ENCODE peak calls at places on chromosome 13, in five cellular contexts. U is EL; J is CD8-positive, alpha-beta T cell; H is GDM1; N is fibroblast of the aortic adventitia. P is an unnamed sample.

GRCh38 chr13:76153239-76153638 is 517.1 kb downstream of the LMO7 start:
- DNase-seq in U (no peak), N (no peak), J (no peak), H (no peak), P (no peak)

GRCh38 chr13:29362849-29363604 is 232.5 kb downstream of the SLC7A1 start:
- DNase-seq in N (peak), J (no peak), H (peak), U (peak), P (peak)

GRCh38 chr13:43431279-43431678 is 355.5 kb downstream of the ENOX1 start:
- DNase-seq in J (no peak), H (no peak), N (peak), U (no peak), P (no peak)

GRCh38 chr13:79589605-79590511 is 108.9 kb downstream of the NDFIP2 start:
- DNase-seq in J (no peak), H (no peak), U (peak), N (peak), P (peak)

GRCh38 chr13:113086991-113087922 is 18.3 kb upstream of the F7 start:
- DNase-seq in H (no peak), N (no peak), J (no peak), U (no peak), P (no peak)

GRCh38 chr13:78420814-78421213 is 182.5 kb downstream of the POU4F1 start:
- DNase-seq in J (no peak), H (no peak), N (no peak), U (no peak), P (no peak)

GRCh38 chr13:80040219-80040976 is 300.5 kb downstream of the SPRY2 start:
- DNase-seq in U (peak), H (no peak), N (peak), J (no peak), P (peak)

GRCh38 chr13:32846556-32846955 is 169.7 kb upstream of the KL start:
- DNase-seq in J (no peak), H (no peak), N (no peak), U (no peak), P (no peak)

GRCh38 chr13:101785858-101786257 is 333.4 kb downstream of the ITGBL1 start:
- DNase-seq in H (no peak), U (peak), J (no peak), N (no peak), P (peak)

GRCh38 chr13:59635591-59635990 is 528.1 kb downstream of the DIAPH3 start:
- DNase-seq in H (no peak), N (no peak), J (no peak), U (no peak), P (no peak)

GRCh38 chr13:74133657-74134201 is 475 bp downstream of the KLF12 start:
- DNase-seq in N (peak), H (no peak), U (peak), J (peak), P (peak)

GRCh38 chr13:27038323-27038722 is 133.3 kb downstream of the USP12 start:
- DNase-seq in J (no peak), U (peak), H (no peak), N (peak), P (peak)

GRCh38 chr13:53254495-53254894 is 225.9 kb downstream of the OLFM4 start:
- DNase-seq in J (no peak), H (no peak), U (no peak), N (no peak), P (no peak)

GRCh38 chr13:24032252-24032651 is 128.3 kb upstream of the SPATA13 start:
- DNase-seq in J (no peak), N (peak), U (peak), H (no peak), P (peak)

GRCh38 chr13:110627761-110628476 is 12.6 kb downstream of the NAXD start:
- DNase-seq in J (no peak), U (no peak), H (no peak), N (no peak), P (no peak)

GRCh38 chr13:58018020-58018419 is 386.5 kb downstream of the PCDH17 start:
- DNase-seq in H (no peak), J (no peak), N (no peak), U (no peak), P (no peak)

GRCh38 chr13:76813874-76814273 is 72.3 kb downstream of the KCTD12 start:
- DNase-seq in J (no peak), U (no peak), N (no peak), H (peak), P (no peak)

GRCh38 chr13:27039171-27039701 is 132.4 kb downstream of the USP12 start:
- DNase-seq in U (no peak), J (no peak), H (no peak), N (no peak), P (no peak)

GRCh38 chr13:59391696-59392095 is 772.0 kb downstream of the DIAPH3 start:
- DNase-seq in H (peak), J (peak), N (peak), U (peak), P (peak)

GRCh38 chr13:44240611-44241010 is 133.0 kb upstream of the SERP2 start:
- DNase-seq in U (no peak), J (no peak), H (no peak), N (no peak), P (no peak)

GRCh38 chr13:27839809-27840467 is 47.7 kb downstream of the GSX1 start:
- DNase-seq in N (peak), J (no peak), U (peak), H (no peak), P (peak)

GRCh38 chr13:51501592-51502205 is 48.9 kb upstream of the INTS6 start:
- DNase-seq in N (peak), U (peak), H (no peak), J (no peak), P (peak)

GRCh38 chr13:87855553-87855952 is 184.4 kb downstream of the SLITRK5 start:
- DNase-seq in U (no peak), J (no peak), N (no peak), H (no peak), P (no peak)

GRCh38 chr13:32299893-32300292 is 15.3 kb downstream of the ZAR1L start:
- DNase-seq in H (no peak), U (no peak), J (no peak), N (no peak), P (no peak)

GRCh38 chr13:48862572-48862971 is 113.1 kb upstream of the FNDC3A start:
- DNase-seq in U (no peak), H (peak), J (no peak), N (no peak), P (no peak)

GRCh38 chr13:78137404-78138142 is 218.9 kb upstream of the EDNRB start:
- DNase-seq in H (peak), U (peak), N (peak), J (no peak), P (peak)

GRCh38 chr13:104968876-104969275 is 1566.6 kb downstream of the EFNB2 start:
- DNase-seq in H (no peak), J (no peak), N (no peak), U (no peak), P (no peak)

GRCh38 chr13:76737526-76737925 is 148.7 kb downstream of the KCTD12 start:
- DNase-seq in H (no peak), N (no peak), U (no peak), J (no peak), P (no peak)